ENCODE peak calls at places on chromosomes 11 and 22, in nine cellular contexts. F is AG04450, D is neural progenitor cell, X is heart right ventricle, S is heart left ventricle, R is IMR-90, B is ovary, P is stomach, Y is right lobe of liver. E is an unnamed sample.

GRCh38 chr22:44839721-44840120 is 87.3 kb downstream of the ARHGAP8 start:
- DNase-seq in F (no peak), D (no peak), X (no peak), S (no peak), R (no peak), B (no peak), P (no peak), Y (no peak), E (no peak)

GRCh38 chr11:113504071-113504470 is 28.9 kb upstream of the DRD2 start:
- DNase-seq in F (no peak), D (no peak), X (no peak), S (no peak), R (no peak), B (no peak), P (no peak), Y (no peak), E (no peak)

GRCh38 chr22:50027639-50028537 is 15.3 kb upstream of the IL17REL start:
- DNase-seq in F (no peak), D (no peak), X (no peak), S (no peak), R (peak; percentile 13), B (peak; percentile 37), P (peak; percentile 87), Y (peak; percentile 50), E (peak; percentile 14)

GRCh38 chr22:24106385-24107381 is 74.6 kb upstream of the SUSD2 start:
- DNase-seq in F (no peak), D (peak; percentile 20), X (no peak), S (no peak), R (no peak), B (no peak), P (no peak), Y (no peak), E (no peak)

GRCh38 chr22:27993774-27994350 is 74.8 kb upstream of the PITPNB start:
- DNase-seq in F (no peak), D (no peak), X (no peak), S (no peak), R (no peak), B (peak; percentile 12), P (no peak), Y (peak; percentile 34), E (peak; percentile 9)

GRCh38 chr11:86160546-86161149 is 83.9 kb upstream of the EED start:
- DNase-seq in F (no peak), D (no peak), X (no peak), S (no peak), R (peak; percentile 50), B (no peak), P (no peak), Y (no peak), E (no peak)

GRCh38 chr11:68275721-68276488 is 4.1 kb upstream of the C11orf24 start:
- DNase-seq in F (no peak), D (no peak), X (no peak), S (no peak), R (no peak), B (no peak), P (no peak), Y (peak; percentile 77), E (no peak)

GRCh38 chr11:123054301-123055065 is 7.5 kb downstream of the HSPA8 start:
- DNase-seq in F (peak; percentile 39), D (peak; percentile 93), X (no peak), S (no peak), R (peak; percentile 73), B (no peak), P (no peak), Y (no peak), E (no peak)

GRCh38 chr22:32281092-32281491 is 25.9 kb upstream of the SLC5A4 start:
- DNase-seq in F (no peak), D (no peak), X (no peak), S (no peak), R (no peak), B (no peak), P (no peak), Y (no peak), E (no peak)

GRCh38 chr11:109853156-109853776 is 239.9 kb upstream of the ZC3H12C start:
- DNase-seq in F (peak; percentile 63), D (peak; percentile 43), X (no peak), S (no peak), R (peak; percentile 87), B (no peak), P (no peak), Y (no peak), E (no peak)

GRCh38 chr11:29449280-29450074 is 567.4 kb downstream of the KCNA4 start:
- DNase-seq in F (no peak), D (no peak), X (no peak), S (no peak), R (no peak), B (no peak), P (no peak), Y (no peak), E (no peak)

GRCh38 chr11:6618117-6619020 is 853 bp downstream of the TPP1 start:
- DNase-seq in F (peak; percentile 59), D (no peak), X (no peak), S (peak; percentile 51), R (peak; percentile 90), B (peak; percentile 78), P (peak; percentile 49), Y (no peak), E (no peak)

GRCh38 chr11:43580735-43581369 is 99.7 kb upstream of the HSD17B12 start:
- DNase-seq in F (no peak), D (peak; percentile 60), X (no peak), S (no peak), R (peak; percentile 24), B (no peak), P (no peak), Y (no peak), E (no peak)

GRCh38 chr22:31099841-31100761 is 7.3 kb downstream of the SELENOM start:
- DNase-seq in F (no peak), D (no peak), X (no peak), S (peak; percentile 15), R (no peak), B (no peak), P (no peak), Y (no peak), E (no peak)

GRCh38 chr11:61680622-61681191 is 516 bp downstream of the DAGLA start:
- DNase-seq in F (no peak), D (no peak), X (no peak), S (no peak), R (no peak), B (no peak), P (no peak), Y (no peak), E (no peak)

GRCh38 chr11:70506986-70507385 is 108.7 kb downstream of the CTTN start:
- DNase-seq in F (no peak), D (no peak), X (no peak), S (no peak), R (no peak), B (no peak), P (no peak), Y (no peak), E (peak; percentile 58)

GRCh38 chr11:95897731-95898130 is 26.2 kb downstream of the MTMR2 start:
- DNase-seq in F (no peak), D (no peak), X (no peak), S (no peak), R (peak; percentile 77), B (no peak), P (no peak), Y (no peak), E (no peak)

GRCh38 chr11:120801801-120802689 is 221.9 kb upstream of the TBCEL start:
- DNase-seq in F (peak; percentile 15), D (peak; percentile 82), X (peak; percentile 44), S (peak; percentile 42), R (peak; percentile 50), B (peak; percentile 79), P (peak; percentile 68), Y (peak; percentile 68), E (peak; percentile 83)

GRCh38 chr11:69746780-69747742 is 28.1 kb downstream of the FGF4 start:
- DNase-seq in F (no peak), D (no peak), X (no peak), S (no peak), R (no peak), B (no peak), P (no peak), Y (no peak), E (no peak)

GRCh38 chr11:124475265-124475664 is 29.8 kb upstream of the OR8B8 start:
- DNase-seq in F (no peak), D (no peak), X (no peak), S (no peak), R (no peak), B (no peak), P (no peak), Y (no peak), E (no peak)
- H3K4me3 ChIP-seq in F (no peak overlapping the region), D (no peak overlapping the region), X (no peak overlapping the region), S (no peak overlapping the region), R (no peak overlapping the region), B (no peak overlapping the region), P (no peak overlapping the region), Y (no peak overlapping the region), E (no peak overlapping the region)

GRCh38 chr11:126634963-126635362 is 279.5 kb downstream of the ST3GAL4 start:
- DNase-seq in F (no peak), D (no peak), X (no peak), S (no peak), R (no peak), B (no peak), P (no peak), Y (no peak), E (no peak)
- TF ChIP-seq CTCF in F (no peak), D (no peak), X (no peak), S (no peak), R (no peak), B (no peak), P (no peak), Y (no peak), E (no peak)

GRCh38 chr11:64690235-64690634 is 32.8 kb downstream of the NRXN2 start:
- DNase-seq in F (no peak), D (no peak), X (no peak), S (no peak), R (no peak), B (no peak), P (no peak), Y (no peak), E (no peak)

GRCh38 chr11:64687204-64687603 is 35.8 kb downstream of the NRXN2 start:
- DNase-seq in F (no peak), D (no peak), X (peak; percentile 58), S (peak; percentile 60), R (no peak), B (no peak), P (no peak), Y (no peak), E (peak; percentile 95)

GRCh38 chr11:64687641-64688533 is 35.1 kb downstream of the NRXN2 start:
- DNase-seq in F (no peak), D (peak; percentile 47), X (no peak), S (no peak), R (no peak), B (no peak), P (no peak), Y (no peak), E (no peak)

GRCh38 chr11:64686466-64687175 is 36.4 kb downstream of the NRXN2 start:
- DNase-seq in F (no peak), D (no peak), X (no peak), S (no peak), R (peak; percentile 13), B (no peak), P (no peak), Y (no peak), E (no peak)

GRCh38 chr11:64688534-64688982 is 34.4 kb downstream of the NRXN2 start:
- DNase-seq in F (peak; percentile 50), D (peak; percentile 95), X (peak; percentile 92), S (peak; percentile 90), R (peak; percentile 79), B (peak; percentile 93), P (peak; percentile 87), Y (peak; percentile 86), E (peak; percentile 92)
- H3K27ac ChIP-seq in F (no peak overlapping the region), D (no peak overlapping the region), X (peak overlapping the region; percentile 62), S (peak overlapping the region; percentile 64), R (no peak overlapping the region), B (no peak overlapping the region), P (peak overlapping the region; percentile 23), Y (no peak overlapping the region), E (peak overlapping the region; percentile 96)

GRCh38 chr11:72245232-72245816 is 1.3 kb upstream of the PHOX2A start:
- DNase-seq in F (no peak), D (no peak), X (no peak), S (no peak), R (no peak), B (no peak), P (no peak), Y (no peak), E (no peak)
- H3K4me3 ChIP-seq in F (no peak overlapping the region), D (no peak overlapping the region), X (no peak overlapping the region), S (no peak overlapping the region), R (no peak overlapping the region), B (no peak overlapping the region), P (no peak overlapping the region), Y (no peak overlapping the region), E (no peak overlapping the region)